ENCODE peak calls at places on chromosomes 16 and 17, in six cellular contexts. S, R, M, F, T and J are unnamed samples.

GRCh38 chr17:40327735-40328385 is 18.9 kb downstream of the RARA start:
- DNase-seq in S (no peak), R (no peak), M (peak; percentile 90), F (peak; percentile 81), T (peak; percentile 66), J (no peak)

GRCh38 chr17:66474810-66475497 is 172.5 kb downstream of the PRKCA start:
- DNase-seq in S (no peak), R (no peak), M (no peak), F (no peak), T (no peak), J (no peak)

GRCh38 chr17:15260376-15261062 is 4.6 kb downstream of the PMP22 start:
- DNase-seq in S (peak; percentile 72), R (no peak), M (peak; percentile 95), F (peak; percentile 97), T (peak; percentile 92), J (peak; percentile 82)

GRCh38 chr17:6799738-6800137 is 23.7 kb downstream of the FBXO39 start:
- DNase-seq in S (no peak), R (no peak), M (no peak), F (no peak), T (no peak), J (no peak)

GRCh38 chr17:74437702-74438101 is 5.8 kb downstream of the GPRC5C start:
- DNase-seq in S (no peak), R (peak; percentile 37), M (peak; percentile 80), F (no peak), T (no peak), J (no peak)

GRCh38 chr17:17672453-17673368 is 8.5 kb upstream of the RAI1 start:
- DNase-seq in S (no peak), R (no peak), M (peak; percentile 44), F (no peak), T (no peak), J (no peak)

GRCh38 chr17:38333635-38334295 is 10.0 kb downstream of the GPR179 start:
- DNase-seq in S (no peak), R (no peak), M (peak; percentile 68), F (no peak), T (peak; percentile 38), J (no peak)

GRCh38 chr17:54899721-54900456 is 763 bp upstream of the TOM1L1 start:
- DNase-seq in S (peak; percentile 11), R (no peak), M (peak; percentile 65), F (no peak), T (no peak), J (no peak)

GRCh38 chr17:80619535-80620235 is 75.0 kb downstream of the RPTOR start:
- DNase-seq in S (no peak), R (peak; percentile 84), M (no peak), F (no peak), T (peak; percentile 15), J (no peak)

GRCh38 chr17:74760404-74761105 is 12.1 kb downstream of the NHERF1 start:
- DNase-seq in S (no peak), R (no peak), M (peak; percentile 93), F (no peak), T (no peak), J (no peak)

GRCh38 chr16:12496181-12496580 is 307.5 kb downstream of the CPPED1 start:
- DNase-seq in S (no peak), R (no peak), M (no peak), F (no peak), T (no peak), J (no peak)

GRCh38 chr16:49859139-49859947 is 3.4 kb upstream of the ZNF423 start:
- DNase-seq in S (no peak), R (no peak), M (peak; percentile 93), F (peak; percentile 83), T (peak; percentile 45), J (peak; percentile 35)

GRCh38 chr17:51598824-51599223 is 338.5 kb downstream of the UTP18 start:
- DNase-seq in S (no peak), R (no peak), M (no peak), F (no peak), T (no peak), J (no peak)

GRCh38 chr17:614637-615546 is 99.7 kb downstream of the VPS53 start:
- DNase-seq in S (no peak), R (no peak), M (peak; percentile 71), F (no peak), T (peak; percentile 80), J (no peak)

GRCh38 chr17:30116661-30117547 is at the start of gene NSRP1:
- DNase-seq in S (peak; percentile 96), R (peak; percentile 88), M (peak; percentile 87), F (peak; percentile 98), T (peak; percentile 99), J (peak; percentile 95)

GRCh38 chr16:78761427-78761826 is 662.0 kb downstream of the WWOX start:
- DNase-seq in S (no peak), R (no peak), M (no peak), F (no peak), T (no peak), J (no peak)

GRCh38 chr16:15672514-15673167 is 22.6 kb downstream of the NDE1 start:
- DNase-seq in S (peak; percentile 37), R (no peak), M (peak; percentile 95), F (peak; percentile 98), T (peak; percentile 98), J (peak; percentile 87)

GRCh38 chr17:49795372-49795771 is 6.9 kb downstream of the KAT7 start:
- DNase-seq in S (no peak), R (no peak), M (no peak), F (no peak), T (no peak), J (no peak)

GRCh38 chr17:75153854-75154194 is 488 bp downstream of the JPT1 start:
- DNase-seq in S (peak; percentile 34), R (no peak), M (peak; percentile 88), F (no peak), T (peak; percentile 51), J (no peak)

GRCh38 chr17:51439395-51440229 is 179.3 kb downstream of the UTP18 start:
- DNase-seq in S (no peak), R (no peak), M (no peak), F (no peak), T (no peak), J (no peak)

GRCh38 chr16:57178296-57178695 is 7.5 kb downstream of the PSME3IP1 start:
- DNase-seq in S (no peak), R (no peak), M (peak; percentile 69), F (no peak), T (no peak), J (no peak)

GRCh38 chr16:25066747-25067631 is 44.6 kb upstream of the LCMT1 start:
- DNase-seq in S (peak; percentile 74), R (no peak), M (peak; percentile 97), F (peak; percentile 90), T (peak; percentile 88), J (peak; percentile 72)

GRCh38 chr16:79429276-79430128 is 171.0 kb downstream of the MAF start:
- DNase-seq in S (no peak), R (no peak), M (no peak), F (no peak), T (no peak), J (no peak)

GRCh38 chr17:51144266-51145022 is 8.9 kb upstream of the NME1 start:
- DNase-seq in S (peak; percentile 52), R (no peak), M (no peak), F (no peak), T (no peak), J (no peak)

GRCh38 chr17:82154881-82155331 is 56.9 kb upstream of the FASN start:
- DNase-seq in S (no peak), R (no peak), M (no peak), F (no peak), T (no peak), J (no peak)

GRCh38 chr17:72634621-72635020 is 457.9 kb downstream of the SLC39A11 start:
- DNase-seq in S (peak; percentile 51), R (no peak), M (no peak), F (no peak), T (no peak), J (no peak)

GRCh38 chr17:73430848-73431247 is 119.0 kb upstream of the CDC42EP4 start:
- DNase-seq in S (no peak), R (no peak), M (no peak), F (no peak), T (peak; percentile 38), J (peak; percentile 41)

GRCh38 chr16:12059216-12059769 is 82.8 kb downstream of the SNX29 start:
- DNase-seq in S (no peak), R (no peak), M (no peak), F (no peak), T (no peak), J (no peak)

GRCh38 chr17:57001541-57001940 is 23.6 kb downstream of the SCPEP1 start:
- DNase-seq in S (no peak), R (no peak), M (no peak), F (no peak), T (no peak), J (no peak)

GRCh38 chr17:66941773-66942452 is 22.6 kb upstream of the CACNG4 start:
- DNase-seq in S (no peak), R (no peak), M (peak; percentile 44), F (peak; percentile 57), T (no peak), J (no peak)

GRCh38 chr16:2350500-2350899 is 10.0 kb upstream of the ABCA3 start:
- DNase-seq in S (no peak), R (no peak), M (peak; percentile 54), F (no peak), T (peak; percentile 52), J (no peak)

GRCh38 chr16:28835864-28836760 is 10.0 kb downstream of the TUFM start:
- DNase-seq in S (no peak), R (no peak), M (no peak), F (no peak), T (no peak), J (no peak)

GRCh38 chr16:28839004-28839639 is 7.0 kb downstream of the TUFM start:
- DNase-seq in S (no peak), R (no peak), M (no peak), F (no peak), T (no peak), J (no peak)

GRCh38 chr16:28836761-28837064 is 9.4 kb downstream of the TUFM start:
- DNase-seq in S (no peak), R (no peak), M (no peak), F (no peak), T (no peak), J (no peak)

GRCh38 chr16:28838558-28838918 is 7.6 kb downstream of the TUFM start:
- DNase-seq in S (no peak), R (no peak), M (no peak), F (no peak), T (no peak), J (no peak)

GRCh38 chr16:28837672-28838557 is 8.2 kb downstream of the TUFM start:
- DNase-seq in S (no peak), R (no peak), M (no peak), F (no peak), T (no peak), J (no peak)
- H3K36me3 ChIP-seq in S (peaks cover 45% of the 10 kb centered on the region), R (peaks cover 48% of the 10 kb centered on the region), M (peaks cover 60% of the 10 kb centered on the region), F (peaks cover 72% of the 10 kb centered on the region), T (peaks cover 54% of the 10 kb centered on the region), J (peaks cover 58% of the 10 kb centered on the region)

GRCh38 chr17:43418441-43419374 is 19.9 kb downstream of the ARL4D start:
- DNase-seq in S (no peak), R (peak; percentile 55), M (peak; percentile 96), F (peak; percentile 92), T (peak; percentile 97), J (no peak)
- H3K27ac ChIP-seq in S (peak overlapping the region; percentile 37), R (peak overlapping the region; percentile 39), M (peak overlapping the region; percentile 78), F (peak overlapping the region; percentile 86), T (peak overlapping the region; percentile 91), J (no peak overlapping the region)

GRCh38 chr17:44881145-44881544 is 18.1 kb downstream of the EFTUD2 start:
- DNase-seq in S (no peak), R (no peak), M (no peak), F (no peak), T (no peak), J (no peak)
- H3K36me3 ChIP-seq in S (peaks cover 13% of the 10 kb centered on the region), R (peaks cover 59% of the 10 kb centered on the region), M (peaks cover 75% of the 10 kb centered on the region), F (peaks cover 84% of the 10 kb centered on the region), T (peaks cover 70% of the 10 kb centered on the region), J (peaks cover 52% of the 10 kb centered on the region)

GRCh38 chr17:42154514-42154883 is 290 bp downstream of the RAB5C start:
- DNase-seq in S (no peak), R (no peak), M (peak; percentile 25), F (no peak), T (no peak), J (no peak)
- H3K27ac ChIP-seq in S (peak overlapping the region; percentile 82), R (peak overlapping the region; percentile 48), M (peak overlapping the region; percentile 82), F (peak overlapping the region; percentile 87), T (peak overlapping the region; percentile 52), J (peak overlapping the region; percentile 73)